ENCODE peak calls at places on chromosomes 11 and 22, in six cellular contexts. One of them, this sample, is unnamed.

GRCh38 chr22:20998411-20999336 is 3.2 kb downstream of the THAP7 start:
- DNase-seq in activated T-helper 9 cell treated with anti-CD3 and anti-CD28 coated beads, Interleukin-2, amount 50 U/mL, for 16 hours: no peak
- DNase-seq in NCI-H1417: no peak
- DNase-seq in LNCaP clone FGC: no peak
- DNase-seq in T-helper 2 cell: no peak
- DNase-seq in right lobe of liver: no peak
- DNase-seq in this sample: no peak

GRCh38 chr11:103610435-103610834 is 426.0 kb upstream of the DDI1 start:
- DNase-seq in T-helper 2 cell: no peak
- DNase-seq in LNCaP clone FGC: no peak
- DNase-seq in right lobe of liver: no peak
- DNase-seq in NCI-H1417: no peak
- DNase-seq in activated T-helper 9 cell treated with anti-CD3 and anti-CD28 coated beads, Interleukin-2, amount 50 U/mL, for 16 hours: no peak
- DNase-seq in this sample: no peak

GRCh38 chr11:73326929-73327811 is 19.1 kb downstream of the ARHGEF17 start:
- DNase-seq in T-helper 2 cell: no peak
- DNase-seq in NCI-H1417: no peak
- DNase-seq in activated T-helper 9 cell treated with anti-CD3 and anti-CD28 coated beads, Interleukin-2, amount 50 U/mL, for 16 hours: no peak
- DNase-seq in LNCaP clone FGC: no peak
- DNase-seq in right lobe of liver: no peak
- DNase-seq in this sample: no peak

GRCh38 chr11:130480721-130481140 is 32.3 kb downstream of the ADAMTS15 start:
- DNase-seq in NCI-H1417: no peak
- DNase-seq in T-helper 2 cell: no peak
- DNase-seq in activated T-helper 9 cell treated with anti-CD3 and anti-CD28 coated beads, Interleukin-2, amount 50 U/mL, for 16 hours: no peak
- DNase-seq in right lobe of liver: no peak
- DNase-seq in LNCaP clone FGC: no peak
- DNase-seq in this sample: no peak

GRCh38 chr22:22141031-22141430 is 103.6 kb upstream of the VPREB1 start:
- DNase-seq in activated T-helper 9 cell treated with anti-CD3 and anti-CD28 coated beads, Interleukin-2, amount 50 U/mL, for 16 hours: no peak
- DNase-seq in LNCaP clone FGC: no peak
- DNase-seq in right lobe of liver: no peak
- DNase-seq in T-helper 2 cell: no peak
- DNase-seq in NCI-H1417: no peak
- DNase-seq in this sample: no peak

GRCh38 chr22:32999039-32999861 is 58.9 kb downstream of the SYN3 start:
- DNase-seq in right lobe of liver: no peak
- DNase-seq in NCI-H1417: no peak
- DNase-seq in T-helper 2 cell: no peak
- DNase-seq in activated T-helper 9 cell treated with anti-CD3 and anti-CD28 coated beads, Interleukin-2, amount 50 U/mL, for 16 hours: no peak
- DNase-seq in LNCaP clone FGC: no peak
- DNase-seq in this sample: no peak

GRCh38 chr22:31715157-31715778 is 34.7 kb downstream of the PRR14L start:
- DNase-seq in LNCaP clone FGC: peak
- DNase-seq in T-helper 2 cell: no peak
- DNase-seq in right lobe of liver: no peak
- DNase-seq in activated T-helper 9 cell treated with anti-CD3 and anti-CD28 coated beads, Interleukin-2, amount 50 U/mL, for 16 hours: no peak
- DNase-seq in NCI-H1417: no peak
- DNase-seq in this sample: no peak

GRCh38 chr11:69402251-69402892 is 79.1 kb upstream of the LINC01488 start:
- DNase-seq in LNCaP clone FGC: no peak
- DNase-seq in activated T-helper 9 cell treated with anti-CD3 and anti-CD28 coated beads, Interleukin-2, amount 50 U/mL, for 16 hours: no peak
- DNase-seq in NCI-H1417: no peak
- DNase-seq in right lobe of liver: no peak
- DNase-seq in T-helper 2 cell: no peak
- DNase-seq in this sample: no peak

GRCh38 chr11:82932564-82932963 is 31.0 kb downstream of the DDIAS start:
- DNase-seq in LNCaP clone FGC: no peak
- DNase-seq in right lobe of liver: no peak
- DNase-seq in NCI-H1417: no peak
- DNase-seq in T-helper 2 cell: no peak
- DNase-seq in activated T-helper 9 cell treated with anti-CD3 and anti-CD28 coated beads, Interleukin-2, amount 50 U/mL, for 16 hours: no peak
- DNase-seq in this sample: no peak

GRCh38 chr11:69135420-69136363 is 20.0 kb upstream of the SMIM38 start:
- DNase-seq in activated T-helper 9 cell treated with anti-CD3 and anti-CD28 coated beads, Interleukin-2, amount 50 U/mL, for 16 hours: no peak
- DNase-seq in LNCaP clone FGC: no peak
- DNase-seq in T-helper 2 cell: no peak
- DNase-seq in NCI-H1417: no peak
- DNase-seq in right lobe of liver: no peak
- DNase-seq in this sample: no peak

GRCh38 chr22:47219789-47220188 is 457.3 kb downstream of the TBC1D22A start:
- DNase-seq in T-helper 2 cell: no peak
- DNase-seq in LNCaP clone FGC: no peak
- DNase-seq in activated T-helper 9 cell treated with anti-CD3 and anti-CD28 coated beads, Interleukin-2, amount 50 U/mL, for 16 hours: no peak
- DNase-seq in right lobe of liver: no peak
- DNase-seq in NCI-H1417: no peak
- DNase-seq in this sample: no peak

GRCh38 chr11:84430661-84431060 is 1144.5 kb upstream of the CCDC90B start:
- DNase-seq in activated T-helper 9 cell treated with anti-CD3 and anti-CD28 coated beads, Interleukin-2, amount 50 U/mL, for 16 hours: no peak
- DNase-seq in LNCaP clone FGC: no peak
- DNase-seq in NCI-H1417: peak
- DNase-seq in T-helper 2 cell: no peak
- DNase-seq in right lobe of liver: no peak
- DNase-seq in this sample: no peak

GRCh38 chr11:12867531-12867930 is 141.6 kb upstream of the RASSF10 start:
- DNase-seq in NCI-H1417: no peak
- DNase-seq in T-helper 2 cell: no peak
- DNase-seq in LNCaP clone FGC: no peak
- DNase-seq in right lobe of liver: no peak
- DNase-seq in activated T-helper 9 cell treated with anti-CD3 and anti-CD28 coated beads, Interleukin-2, amount 50 U/mL, for 16 hours: no peak
- DNase-seq in this sample: no peak

GRCh38 chr11:26944866-26945664 is 48.8 kb upstream of the FIBIN start:
- DNase-seq in NCI-H1417: no peak
- DNase-seq in T-helper 2 cell: no peak
- DNase-seq in activated T-helper 9 cell treated with anti-CD3 and anti-CD28 coated beads, Interleukin-2, amount 50 U/mL, for 16 hours: no peak
- DNase-seq in LNCaP clone FGC: no peak
- DNase-seq in right lobe of liver: no peak
- DNase-seq in this sample: no peak

GRCh38 chr11:5690736-5691135 is 1.1 kb downstream of the TRIM22 start:
- DNase-seq in NCI-H1417: no peak
- DNase-seq in T-helper 2 cell: no peak
- DNase-seq in right lobe of liver: no peak
- DNase-seq in LNCaP clone FGC: no peak
- DNase-seq in activated T-helper 9 cell treated with anti-CD3 and anti-CD28 coated beads, Interleukin-2, amount 50 U/mL, for 16 hours: no peak
- DNase-seq in this sample: no peak